ENCODE peak calls at places on chromosomes 12 and 14, in six cellular contexts. K is CD4-positive, alpha-beta T cell; S is body of pancreas; Z is endodermal cell; R is psoas muscle; I is mammary epithelial cell. T is an unnamed sample.

GRCh38 chr12:108196319-108196718 is 67.2 kb downstream of the WSCD2 start:
- DNase-seq in Z (no peak), R (no peak), S (no peak), K (no peak), I (no peak), T (no peak)

GRCh38 chr14:105377555-105378182 is 20.7 kb upstream of the TEX22 start:
- DNase-seq in S (no peak), Z (peak; percentile 74), I (no peak), K (no peak), R (no peak), T (no peak)

GRCh38 chr12:105084251-105085250 is at the start of gene ALDH1L2:
- DNase-seq in R (peak; percentile 91), Z (peak; percentile 100), I (peak; percentile 81), S (peak; percentile 95), K (peak; percentile 17), T (peak; percentile 79)

GRCh38 chr14:56127156-56127555 is 8.9 kb downstream of the PELI2 start:
- DNase-seq in I (no peak), R (no peak), S (no peak), Z (no peak), K (no peak), T (no peak)

GRCh38 chr14:69014829-69015259 is 35.7 kb upstream of the ACTN1 start:
- DNase-seq in Z (no peak), K (no peak), R (no peak), S (no peak), I (peak; percentile 12), T (no peak)

GRCh38 chr14:105999361-106000028 is 473.1 kb downstream of the TMEM121 start:
- DNase-seq in Z (peak; percentile 72), S (peak; percentile 53), R (peak; percentile 67), K (peak; percentile 48), I (no peak), T (no peak)

GRCh38 chr14:24339284-24340151 is at the start of gene RIPK3:
- DNase-seq in Z (peak; percentile 77), I (no peak), S (peak; percentile 69), K (peak; percentile 71), R (peak; percentile 66), T (peak; percentile 84)

GRCh38 chr12:11833174-11833895 is 183.9 kb downstream of the ETV6 start:
- DNase-seq in I (no peak), Z (peak; percentile 35), K (no peak), R (no peak), S (no peak), T (no peak)

GRCh38 chr12:24854908-24855307 is 94.0 kb downstream of the BCAT1 start:
- DNase-seq in K (no peak), I (no peak), Z (no peak), R (no peak), S (no peak), T (no peak)

GRCh38 chr14:55324812-55325211 is 53.6 kb downstream of the FBXO34 start:
- DNase-seq in R (no peak), Z (no peak), K (no peak), I (no peak), S (no peak), T (no peak)

GRCh38 chr12:12592930-12593329 is 18.7 kb upstream of the CREBL2 start:
- DNase-seq in K (no peak), Z (no peak), S (no peak), R (no peak), I (no peak), T (no peak)

GRCh38 chr12:4444031-4444430 is 1.6 kb downstream of the FGF6 start:
- DNase-seq in I (no peak), K (no peak), S (no peak), R (no peak), Z (no peak), T (no peak)

GRCh38 chr12:49827351-49828099 is 688 bp downstream of the NCKAP5L start:
- DNase-seq in S (peak; percentile 69), Z (peak; percentile 97), R (peak; percentile 80), K (peak; percentile 27), I (peak; percentile 55), T (no peak)

GRCh38 chr14:91372680-91373495 is 44.7 kb downstream of the CCDC88C start:
- DNase-seq in K (peak; percentile 43), I (no peak), R (peak; percentile 39), Z (no peak), S (no peak), T (peak; percentile 78)

GRCh38 chr14:37597538-37598084 is 2.2 kb downstream of the TTC6 start:
- DNase-seq in Z (peak; percentile 86), S (peak; percentile 29), K (no peak), R (no peak), I (no peak), T (no peak)

GRCh38 chr12:124732275-124733075 is 131.2 kb downstream of the SCARB1 start:
- DNase-seq in S (no peak), I (no peak), Z (peak; percentile 78), K (no peak), R (no peak), T (no peak)

GRCh38 chr12:89783321-89784060 is 74.9 kb upstream of the ATP2B1 start:
- DNase-seq in Z (no peak), S (no peak), R (no peak), I (no peak), K (no peak), T (no peak)

GRCh38 chr12:122190842-122191668 is 8.1 kb downstream of the LRRC43 start:
- DNase-seq in Z (peak; percentile 98), R (peak; percentile 80), S (peak; percentile 83), K (peak; percentile 57), I (peak; percentile 43), T (peak; percentile 83)

GRCh38 chr12:98399532-98399931 is 115.9 kb upstream of the TMPO start:
- DNase-seq in Z (peak; percentile 92), S (no peak), R (no peak), K (peak; percentile 48), I (peak; percentile 32), T (no peak)

GRCh38 chr14:68146812-68147211 is 327.2 kb downstream of the RAD51B start:
- DNase-seq in S (no peak), I (peak; percentile 85), R (no peak), Z (no peak), K (no peak), T (no peak)

GRCh38 chr14:68894802-68895201 is 84.3 kb downstream of the ACTN1 start:
- DNase-seq in R (no peak), S (no peak), I (peak; percentile 42), Z (no peak), K (no peak), T (no peak)

GRCh38 chr12:99111600-99111999 is 466.5 kb downstream of the APAF1 start:
- DNase-seq in S (no peak), R (no peak), I (no peak), Z (no peak), K (no peak), T (no peak)

GRCh38 chr14:60777856-60778578 is 43.5 kb downstream of the MNAT1 start:
- DNase-seq in K (no peak), I (peak; percentile 72), Z (no peak), S (no peak), R (no peak), T (no peak)

GRCh38 chr14:72554401-72554800 is 339.5 kb downstream of the DPF3 start:
- DNase-seq in Z (no peak), I (no peak), K (no peak), S (no peak), R (no peak), T (no peak)

GRCh38 chr12:117559978-117560377 is 198.6 kb upstream of the NOS1 start:
- DNase-seq in Z (no peak), I (no peak), R (no peak), S (no peak), K (no peak), T (no peak)

GRCh38 chr14:65346895-65347294 is 65.6 kb upstream of the FUT8 start:
- DNase-seq in Z (no peak), I (no peak), R (no peak), K (no peak), S (no peak), T (no peak)

GRCh38 chr14:53894456-53894855 is 62.2 kb downstream of the BMP4 start:
- DNase-seq in Z (no peak), I (peak; percentile 50), R (no peak), K (no peak), S (no peak), T (no peak)

GRCh38 chr12:26727482-26728204 is 105.4 kb downstream of the ITPR2 start:
- DNase-seq in Z (peak; percentile 54), S (no peak), R (no peak), K (no peak), I (no peak), T (no peak)

GRCh38 chr12:93325855-93326254 is 51.9 kb upstream of the NUDT4 start:
- DNase-seq in I (peak; percentile 93), K (no peak), Z (no peak), R (no peak), S (no peak), T (no peak)

DNA sequence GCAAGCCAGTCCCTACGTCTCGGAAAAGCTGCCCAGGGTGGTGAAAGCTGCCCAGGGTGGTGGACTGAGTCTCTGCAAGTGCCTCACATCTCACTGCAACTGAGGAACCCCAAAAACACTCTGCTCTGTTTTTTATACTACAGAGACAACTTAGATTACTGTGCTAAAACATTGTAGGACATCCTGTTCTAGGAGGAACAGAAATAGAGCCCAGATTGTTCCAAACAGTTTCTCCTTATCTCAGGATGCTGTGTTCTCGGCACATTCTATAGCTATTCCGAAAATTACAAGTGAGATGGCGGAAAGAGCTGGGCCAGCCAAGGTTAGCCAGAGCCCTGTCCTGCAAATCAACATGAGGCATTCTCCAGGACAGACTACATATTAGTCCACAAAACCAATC is 138.7 kb downstream of the LRIG3 start:
- DNase-seq in I (no peak), R (no peak), Z (no peak), K (no peak), S (no peak), T (no peak)
- TF ChIP-seq CTCF in I (no peak), R (no peak), Z (no peak), K (no peak), S (no peak), T (no peak)

GRCh38 chr12:62192486-62193250 is 67.5 kb upstream of the USP15 start:
- DNase-seq in I (peak; percentile 75), R (peak; percentile 52), K (peak; percentile 31), S (peak; percentile 30), Z (peak; percentile 90), T (no peak)
- H3K27me3 ChIP-seq in I (peaks cover 13% of the 10 kb centered on the region), R (no peaks in the 10 kb centered on the region), K (peaks cover 42% of the 10 kb centered on the region), S (peaks cover 15% of the 10 kb centered on the region), Z (peaks cover 58% of the 10 kb centered on the region), T (no peaks in the 10 kb centered on the region)

GRCh38 chr14:100827140-100827517 is 1.2 kb downstream of the MEG3 start:
- DNase-seq in S (no peak), I (no peak), R (no peak), K (no peak), Z (no peak), T (no peak)
- TF ChIP-seq CTCF in S (peak; percentile 34), I (peak; percentile 58), R (no peak), K (no peak), Z (no peak), T (no peak)

GRCh38 chr14:71094722-71095121 is 187.5 kb downstream of the PCNX1 start:
- DNase-seq in I (no peak), R (no peak), S (no peak), K (no peak), Z (no peak), T (no peak)

GRCh38 chr14:71086571-71086970 is 179.3 kb downstream of the PCNX1 start:
- DNase-seq in S (no peak), K (no peak), R (no peak), I (no peak), Z (no peak), T (no peak)

DNA sequence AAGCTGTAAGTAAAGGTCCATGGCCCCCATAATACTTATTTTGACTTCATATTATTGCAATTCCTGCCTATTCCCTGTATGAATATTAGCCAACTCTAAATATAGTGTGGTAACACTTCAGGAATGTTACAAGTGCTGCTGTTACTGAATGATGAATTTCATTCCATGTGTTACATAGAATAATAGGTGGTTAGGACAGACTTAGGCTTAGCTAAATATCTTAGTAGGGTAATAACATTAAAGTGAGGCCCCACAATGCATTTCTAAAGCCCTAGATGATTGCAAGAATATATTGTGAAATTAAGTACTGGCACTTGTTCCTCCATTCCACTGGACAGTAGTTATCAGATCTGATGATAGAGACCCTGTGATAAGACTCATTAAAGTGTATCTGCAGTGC is 182.7 kb downstream of the PCNX1 start:
- DNase-seq in R (no peak), S (no peak), I (no peak), Z (no peak), K (no peak), T (no peak)
- H3K27me3 ChIP-seq in R (no peaks in the 10 kb centered on the region), S (no peaks in the 10 kb centered on the region), I (no peaks in the 10 kb centered on the region), Z (no peaks in the 10 kb centered on the region), K (no peaks in the 10 kb centered on the region), T (no peaks in the 10 kb centered on the region)

T was measured in Peyer's patch.